ENCODE peak calls at places on chromosomes 12 and 14, in six cellular contexts. One of them, this sample, is unnamed.

GRCh38 chr12:52165096-52165855 is 26.5 kb downstream of the KRT80 start:
- DNase-seq in ovary: no peak
- DNase-seq in psoas muscle: no peak
- DNase-seq in breast epithelium: no peak
- DNase-seq in HFF-Myc: no peak
- DNase-seq in epithelial cell of esophagus: no peak
- DNase-seq in this sample: no peak

GRCh38 chr12:24025153-24025798 is 75.8 kb upstream of the SOX5 start:
- DNase-seq in ovary: no peak
- DNase-seq in psoas muscle: no peak
- DNase-seq in breast epithelium: no peak
- DNase-seq in HFF-Myc: no peak
- DNase-seq in epithelial cell of esophagus: peak; percentile 14
- DNase-seq in this sample: no peak

GRCh38 chr14:64971890-64972785 is at the start of gene RAB15:
- DNase-seq in ovary: no peak
- DNase-seq in psoas muscle: peak; percentile 40
- DNase-seq in breast epithelium: peak; percentile 48
- DNase-seq in HFF-Myc: no peak
- DNase-seq in epithelial cell of esophagus: peak; percentile 40
- DNase-seq in this sample: peak; percentile 87

GRCh38 chr14:78182722-78183121 is 12.5 kb downstream of the NRXN3 start:
- DNase-seq in ovary: no peak
- DNase-seq in psoas muscle: no peak
- DNase-seq in breast epithelium: no peak
- DNase-seq in HFF-Myc: no peak
- DNase-seq in epithelial cell of esophagus: no peak
- DNase-seq in this sample: no peak

GRCh38 chr12:14995583-14996425 is 23.0 kb downstream of the PDE6H start:
- DNase-seq in ovary: no peak
- DNase-seq in psoas muscle: no peak
- DNase-seq in breast epithelium: no peak
- DNase-seq in HFF-Myc: peak; percentile 47
- DNase-seq in epithelial cell of esophagus: peak; percentile 72
- DNase-seq in this sample: no peak

GRCh38 chr12:15613981-15614380 is 175.2 kb downstream of the EPS8 start:
- DNase-seq in ovary: no peak
- DNase-seq in psoas muscle: no peak
- DNase-seq in breast epithelium: no peak
- DNase-seq in HFF-Myc: no peak
- DNase-seq in epithelial cell of esophagus: no peak
- DNase-seq in this sample: no peak

GRCh38 chr12:10143205-10143604 is 13.2 kb upstream of the CLEC7A start:
- DNase-seq in ovary: no peak
- DNase-seq in psoas muscle: no peak
- DNase-seq in breast epithelium: no peak
- DNase-seq in HFF-Myc: no peak
- DNase-seq in epithelial cell of esophagus: peak; percentile 24
- DNase-seq in this sample: no peak

GRCh38 chr12:69099201-69099837 is 140.1 kb upstream of the CPSF6 start:
- DNase-seq in ovary: no peak
- DNase-seq in psoas muscle: no peak
- DNase-seq in breast epithelium: no peak
- DNase-seq in HFF-Myc: no peak
- DNase-seq in epithelial cell of esophagus: no peak
- DNase-seq in this sample: no peak

GRCh38 chr14:104746951-104747481 is 5.9 kb upstream of the SIVA1 start:
- DNase-seq in ovary: no peak
- DNase-seq in psoas muscle: no peak
- DNase-seq in breast epithelium: no peak
- DNase-seq in HFF-Myc: no peak
- DNase-seq in epithelial cell of esophagus: peak; percentile 94
- DNase-seq in this sample: peak; percentile 51

GRCh38 chr14:96806836-96807235 is 9.7 kb downstream of the VRK1 start:
- DNase-seq in ovary: no peak
- DNase-seq in psoas muscle: no peak
- DNase-seq in breast epithelium: no peak
- DNase-seq in HFF-Myc: no peak
- DNase-seq in epithelial cell of esophagus: peak; percentile 10
- DNase-seq in this sample: no peak

GRCh38 chr12:52156757-52157565 is 34.9 kb downstream of the KRT80 start:
- DNase-seq in ovary: peak; percentile 79
- DNase-seq in psoas muscle: peak; percentile 74
- DNase-seq in breast epithelium: peak; percentile 88
- DNase-seq in HFF-Myc: peak; percentile 29
- DNase-seq in epithelial cell of esophagus: peak; percentile 74
- DNase-seq in this sample: peak; percentile 67

GRCh38 chr14:38134631-38135030 is 73.1 kb upstream of the SSTR1 start:
- DNase-seq in ovary: no peak
- DNase-seq in psoas muscle: no peak
- DNase-seq in breast epithelium: no peak
- DNase-seq in HFF-Myc: no peak
- DNase-seq in epithelial cell of esophagus: no peak
- DNase-seq in this sample: no peak

GRCh38 chr12:95443458-95443857 is 30.5 kb upstream of the METAP2 start:
- DNase-seq in ovary: no peak
- DNase-seq in psoas muscle: no peak
- DNase-seq in breast epithelium: no peak
- DNase-seq in HFF-Myc: no peak
- DNase-seq in epithelial cell of esophagus: no peak
- DNase-seq in this sample: no peak

GRCh38 chr12:5172886-5173285 is 129.2 kb downstream of the KCNA5 start:
- DNase-seq in ovary: no peak
- DNase-seq in psoas muscle: no peak
- DNase-seq in breast epithelium: no peak
- DNase-seq in HFF-Myc: no peak
- DNase-seq in epithelial cell of esophagus: no peak
- DNase-seq in this sample: no peak

GRCh38 chr12:127284870-127285431 is 982.0 kb upstream of the TMEM132C start:
- DNase-seq in ovary: no peak
- DNase-seq in psoas muscle: peak; percentile 56
- DNase-seq in breast epithelium: no peak
- DNase-seq in HFF-Myc: no peak
- DNase-seq in epithelial cell of esophagus: peak; percentile 91
- DNase-seq in this sample: no peak

GRCh38 chr12:48977290-48978281 is 536 bp upstream of the WNT1 start:
- DNase-seq in ovary: peak; percentile 59
- DNase-seq in psoas muscle: peak; percentile 75
- DNase-seq in breast epithelium: no peak
- DNase-seq in HFF-Myc: no peak
- DNase-seq in epithelial cell of esophagus: peak; percentile 51
- DNase-seq in this sample: peak; percentile 66

GRCh38 chr12:14665354-14666348 is 30.7 kb downstream of the GUCY2C start:
- DNase-seq in ovary: no peak
- DNase-seq in psoas muscle: no peak
- DNase-seq in breast epithelium: no peak
- DNase-seq in HFF-Myc: no peak
- DNase-seq in epithelial cell of esophagus: peak; percentile 59
- DNase-seq in this sample: no peak

GRCh38 chr14:21486640-21487087 is 9.7 kb downstream of the TOX4 start:
- DNase-seq in ovary: no peak
- DNase-seq in psoas muscle: no peak
- DNase-seq in breast epithelium: no peak
- DNase-seq in HFF-Myc: peak; percentile 6
- DNase-seq in epithelial cell of esophagus: no peak
- DNase-seq in this sample: no peak

GRCh38 chr14:21087294-21088091 is 11.0 kb downstream of the ZNF219 start:
- DNase-seq in ovary: no peak
- DNase-seq in psoas muscle: peak; percentile 35
- DNase-seq in breast epithelium: no peak
- DNase-seq in HFF-Myc: peak; percentile 90
- DNase-seq in epithelial cell of esophagus: peak; percentile 78
- DNase-seq in this sample: no peak

GRCh38 chr14:64891839-64892375 is 12.2 kb upstream of the SPTB start:
- DNase-seq in ovary: no peak
- DNase-seq in psoas muscle: no peak
- DNase-seq in breast epithelium: no peak
- DNase-seq in HFF-Myc: no peak
- DNase-seq in epithelial cell of esophagus: peak; percentile 78
- DNase-seq in this sample: no peak

GRCh38 chr12:57803317-57803893 is 15.1 kb downstream of the AVIL start:
- DNase-seq in ovary: peak; percentile 48
- DNase-seq in psoas muscle: no peak
- DNase-seq in breast epithelium: no peak
- DNase-seq in HFF-Myc: no peak
- DNase-seq in epithelial cell of esophagus: peak; percentile 52
- DNase-seq in this sample: no peak

GRCh38 chr12:29545102-29545467 is 47.6 kb upstream of the OVCH1 start:
- DNase-seq in ovary: no peak
- DNase-seq in psoas muscle: no peak
- DNase-seq in breast epithelium: no peak
- DNase-seq in HFF-Myc: no peak
- DNase-seq in epithelial cell of esophagus: no peak
- DNase-seq in this sample: no peak

GRCh38 chr14:39322807-39323206 is 89.1 kb downstream of the MIA2 start:
- DNase-seq in ovary: no peak
- DNase-seq in psoas muscle: no peak
- DNase-seq in breast epithelium: no peak
- DNase-seq in HFF-Myc: no peak
- DNase-seq in epithelial cell of esophagus: no peak
- DNase-seq in this sample: no peak

GRCh38 chr12:131903270-131904255 is 9.1 kb downstream of the ULK1 start:
- DNase-seq in ovary: no peak
- DNase-seq in psoas muscle: peak; percentile 13
- DNase-seq in breast epithelium: no peak
- DNase-seq in HFF-Myc: no peak
- DNase-seq in epithelial cell of esophagus: no peak
- DNase-seq in this sample: peak; percentile 55

GRCh38 chr14:21092147-21093011 is 6.1 kb downstream of the ZNF219 start:
- DNase-seq in ovary: peak; percentile 86
- DNase-seq in psoas muscle: peak; percentile 83
- DNase-seq in breast epithelium: peak; percentile 84
- DNase-seq in HFF-Myc: no peak
- DNase-seq in epithelial cell of esophagus: peak; percentile 78
- DNase-seq in this sample: peak; percentile 98

GRCh38 chr12:3185260-3185870 is 108.2 kb downstream of the TSPAN9 start:
- DNase-seq in ovary: no peak
- DNase-seq in psoas muscle: peak; percentile 36
- DNase-seq in breast epithelium: no peak
- DNase-seq in HFF-Myc: no peak
- DNase-seq in epithelial cell of esophagus: peak; percentile 27
- DNase-seq in this sample: no peak

GRCh38 chr12:15689751-15690191 is 99.4 kb downstream of the EPS8 start:
- DNase-seq in ovary: no peak
- DNase-seq in psoas muscle: no peak
- DNase-seq in breast epithelium: no peak
- DNase-seq in HFF-Myc: no peak
- DNase-seq in epithelial cell of esophagus: peak; percentile 29
- DNase-seq in this sample: no peak

GRCh38 chr14:72888636-72889201 is 5.2 kb downstream of the DPF3 start:
- DNase-seq in ovary: no peak
- DNase-seq in psoas muscle: no peak
- DNase-seq in breast epithelium: no peak
- DNase-seq in HFF-Myc: no peak
- DNase-seq in epithelial cell of esophagus: no peak
- DNase-seq in this sample: no peak

GRCh38 chr12:124980098-124980892 is 8.6 kb downstream of the DHX37 start:
- DNase-seq in ovary: no peak
- DNase-seq in psoas muscle: no peak
- DNase-seq in breast epithelium: no peak
- DNase-seq in HFF-Myc: no peak
- DNase-seq in epithelial cell of esophagus: no peak
- DNase-seq in this sample: no peak

DNA sequence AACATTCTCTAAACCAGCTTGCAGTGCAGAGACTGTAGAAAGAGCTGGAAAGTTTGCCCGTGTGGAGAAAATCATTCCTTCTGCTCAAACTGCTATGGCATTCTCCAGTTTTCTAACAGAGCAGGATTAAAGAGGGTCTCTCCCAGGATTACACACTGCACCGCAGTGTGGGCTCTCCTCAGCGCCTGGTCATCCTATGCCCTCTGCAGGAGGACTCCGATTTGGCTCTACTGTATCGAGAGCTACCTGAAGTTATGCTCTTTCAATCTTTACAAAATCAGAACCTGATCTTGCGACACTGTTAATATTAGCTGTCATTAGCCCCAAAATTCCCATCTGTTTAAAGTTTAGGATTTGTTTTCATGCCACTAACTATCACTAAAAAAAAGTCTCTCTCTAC is 33.0 kb downstream of the BHLHE41 start:
- DNase-seq in ovary: no peak
- DNase-seq in psoas muscle: no peak
- DNase-seq in breast epithelium: no peak
- DNase-seq in HFF-Myc: no peak
- DNase-seq in epithelial cell of esophagus: no peak
- DNase-seq in this sample: no peak
- TF ChIP-seq CTCF in ovary: peak; percentile 22
- TF ChIP-seq CTCF in psoas muscle: no peak
- TF ChIP-seq CTCF in breast epithelium: no peak
- TF ChIP-seq CTCF in HFF-Myc: peak; percentile 43
- TF ChIP-seq CTCF in epithelial cell of esophagus: no peak
- TF ChIP-seq CTCF in this sample: no peak

GRCh38 chr12:87274594-87275245 is 754.5 kb downstream of the C12orf50 start:
- DNase-seq in ovary: no peak
- DNase-seq in psoas muscle: no peak
- DNase-seq in breast epithelium: no peak
- DNase-seq in HFF-Myc: no peak
- DNase-seq in epithelial cell of esophagus: peak; percentile 29
- DNase-seq in this sample: no peak
- TF ChIP-seq CTCF in ovary: no peak
- TF ChIP-seq CTCF in psoas muscle: no peak
- TF ChIP-seq CTCF in breast epithelium: no peak
- TF ChIP-seq CTCF in HFF-Myc: peak; percentile 21
- TF ChIP-seq CTCF in epithelial cell of esophagus: peak; percentile 53
- TF ChIP-seq CTCF in this sample: peak; percentile 38

DNA sequence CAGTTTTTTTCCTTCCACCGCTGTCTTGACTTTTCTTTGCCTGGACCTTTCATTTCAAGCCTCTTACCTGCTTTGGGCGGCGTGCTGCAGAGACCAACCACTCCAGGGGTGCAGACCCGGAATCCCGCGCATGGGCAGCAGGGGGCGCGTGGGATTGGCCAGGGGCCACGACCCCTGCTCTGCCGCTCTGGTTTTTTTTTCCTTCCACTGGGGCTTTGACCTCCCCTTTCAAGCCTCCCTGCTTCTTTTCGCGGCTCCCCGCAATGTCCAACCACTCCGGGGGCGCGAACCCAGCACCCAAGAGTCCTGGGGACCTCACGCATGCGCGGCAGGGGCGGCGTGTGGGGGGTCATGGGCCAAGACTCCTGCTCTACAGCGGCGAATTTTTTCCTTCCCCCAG is 325.1 kb downstream of the ALG10 start:
- DNase-seq in ovary: no peak
- DNase-seq in psoas muscle: no peak
- DNase-seq in breast epithelium: no peak
- DNase-seq in HFF-Myc: no peak
- DNase-seq in epithelial cell of esophagus: no peak
- DNase-seq in this sample: no peak
- TF ChIP-seq CTCF in ovary: no peak
- TF ChIP-seq CTCF in psoas muscle: no peak
- TF ChIP-seq CTCF in breast epithelium: no peak
- TF ChIP-seq CTCF in HFF-Myc: no peak
- TF ChIP-seq CTCF in epithelial cell of esophagus: no peak
- TF ChIP-seq CTCF in this sample: no peak

DNA sequence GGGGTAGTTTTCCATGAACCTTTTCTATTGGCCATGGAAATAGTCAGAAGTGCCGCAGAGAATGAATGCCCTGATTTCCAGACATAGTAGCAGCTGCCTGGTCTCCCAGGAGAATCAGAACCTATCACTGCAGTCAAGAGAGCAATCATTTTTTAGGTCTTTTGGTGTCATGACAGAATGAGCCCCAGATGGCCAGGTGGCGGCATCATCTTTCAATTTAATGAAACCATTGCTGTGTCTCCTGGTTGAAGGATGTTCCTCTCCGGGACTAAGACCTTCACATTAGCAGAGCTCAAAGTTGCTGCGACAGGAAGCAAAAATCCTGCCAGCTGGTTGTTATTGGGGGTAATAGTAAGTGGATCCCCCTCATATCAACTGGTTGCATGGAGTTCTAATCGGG is 18.8 kb downstream of the TNFAIP2 start:
- DNase-seq in ovary: no peak
- DNase-seq in psoas muscle: no peak
- DNase-seq in breast epithelium: no peak
- DNase-seq in HFF-Myc: no peak
- DNase-seq in epithelial cell of esophagus: no peak
- DNase-seq in this sample: no peak
- TF ChIP-seq CTCF in ovary: no peak
- TF ChIP-seq CTCF in psoas muscle: no peak
- TF ChIP-seq CTCF in breast epithelium: no peak
- TF ChIP-seq CTCF in HFF-Myc: no peak
- TF ChIP-seq CTCF in epithelial cell of esophagus: no peak
- TF ChIP-seq CTCF in this sample: no peak